ENCODE peak calls at places on chromosomes 7 and 10, in five cellular contexts. I is GM23248; Q is CD8-positive, alpha-beta memory T cell; F is Karpas-422; L is MM.1S. T is an unnamed sample.
A peak's percentile ranks its signal among the peaks of the same experiment; 100 is the strongest.

GRCh38 chr7:142865766-142866165 is 10.9 kb downstream of the EPHB6 start:
- DNase-seq in I (no peak), Q (no peak), F (no peak), L (no peak), T (no peak)

GRCh38 chr10:47184273-47184672 is 115.7 kb upstream of the GDF10 start:
- DNase-seq in I (no peak), Q (no peak), F (no peak), L (no peak), T (no peak)

GRCh38 chr10:101896466-101896865 is 52.9 kb upstream of the KCNIP2 start:
- DNase-seq in I (peak; percentile 24), Q (no peak), F (no peak), L (no peak), T (no peak)

GRCh38 chr10:111077715-111078504 is 1.1 kb downstream of the ADRA2A start:
- DNase-seq in I (peak; percentile 62), Q (no peak), F (no peak), L (no peak), T (no peak)

GRCh38 chr10:94349327-94349726 is 13.4 kb downstream of the NOC3L start:
- DNase-seq in I (peak; percentile 40), Q (no peak), F (no peak), L (no peak), T (no peak)

GRCh38 chr10:33643042-33643441 is 308.6 kb upstream of the NRP1 start:
- DNase-seq in I (peak; percentile 85), Q (no peak), F (no peak), L (no peak), T (no peak)

GRCh38 chr10:3040069-3040468 is 27.3 kb upstream of the PFKP start:
- DNase-seq in I (no peak), Q (no peak), F (no peak), L (no peak), T (no peak)

GRCh38 chr10:98308602-98309365 is 40.8 kb upstream of the LOXL4 start:
- DNase-seq in I (no peak), Q (no peak), F (no peak), L (no peak), T (no peak)

GRCh38 chr10:128042131-128042610 is 84.1 kb downstream of the MKI67 start:
- DNase-seq in I (no peak), Q (peak; percentile 34), F (no peak), L (no peak), T (no peak)

GRCh38 chr10:78911533-78912340 is 157.0 kb upstream of the ZMIZ1 start:
- DNase-seq in I (no peak), Q (no peak), F (no peak), L (no peak), T (no peak)

GRCh38 chr7:111363099-111363498 is 199.2 kb downstream of the IMMP2L start:
- DNase-seq in I (peak; percentile 61), Q (no peak), F (no peak), L (no peak), T (no peak)

GRCh38 chr10:49645417-49646255 is 31.8 kb downstream of the CHAT start:
- DNase-seq in I (no peak), Q (no peak), F (no peak), L (no peak), T (no peak)

GRCh38 chr7:480531-481218 is 39.0 kb downstream of the PDGFA start:
- DNase-seq in I (no peak), Q (no peak), F (no peak), L (no peak), T (no peak)

DNA sequence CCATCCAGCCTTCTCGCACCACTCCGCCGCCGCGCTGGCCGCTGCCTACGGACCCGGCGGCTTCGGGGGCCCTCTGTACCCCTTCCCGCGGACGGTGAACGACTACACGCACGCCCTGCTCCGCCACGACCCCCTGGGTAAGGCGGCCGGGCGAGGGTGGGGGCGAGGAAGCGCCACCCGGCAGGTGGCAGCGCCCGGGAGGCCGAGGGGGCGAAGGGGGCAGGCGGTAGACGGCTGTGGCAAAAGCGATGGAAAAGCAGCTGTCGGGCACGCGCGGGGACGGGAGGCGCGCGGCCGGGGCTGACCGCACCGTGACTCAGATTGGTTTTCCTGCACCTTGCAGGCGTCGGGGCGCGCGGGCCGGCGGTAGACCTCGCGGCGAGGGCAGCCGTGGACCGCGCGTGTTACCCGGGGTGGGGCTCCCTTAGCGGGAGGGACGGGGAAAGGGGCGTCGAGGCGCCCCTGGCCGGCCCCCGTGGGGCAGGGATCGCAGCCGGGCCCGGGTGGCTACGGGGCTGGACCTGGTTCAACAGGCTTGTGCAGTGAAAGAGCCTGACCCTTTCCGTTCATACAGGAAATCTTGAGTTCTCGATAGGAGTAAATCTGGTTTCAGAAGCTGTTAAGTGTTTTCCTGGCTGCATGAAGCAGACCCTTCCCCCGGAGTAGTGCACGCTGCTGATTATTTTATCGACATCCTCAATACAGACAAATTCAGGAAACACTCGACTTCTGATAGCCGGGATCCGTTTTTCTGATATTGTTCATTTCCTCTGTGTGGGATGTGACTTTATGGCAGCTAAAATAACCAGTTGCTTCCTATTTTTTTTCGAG is 671 bp downstream of the HHEX start:
- DNase-seq in I (peak; percentile 66), Q (peak; percentile 66), F (peak; percentile 68), L (no peak), T (no peak)
- H3K27me3 ChIP-seq in I (peaks cover 55% of the 10 kb centered on the region), Q (peaks cover 38% of the 10 kb centered on the region), F (no peaks in the 10 kb centered on the region), L (peaks cover 57% of the 10 kb centered on the region), T (no peaks in the 10 kb centered on the region)

DNA sequence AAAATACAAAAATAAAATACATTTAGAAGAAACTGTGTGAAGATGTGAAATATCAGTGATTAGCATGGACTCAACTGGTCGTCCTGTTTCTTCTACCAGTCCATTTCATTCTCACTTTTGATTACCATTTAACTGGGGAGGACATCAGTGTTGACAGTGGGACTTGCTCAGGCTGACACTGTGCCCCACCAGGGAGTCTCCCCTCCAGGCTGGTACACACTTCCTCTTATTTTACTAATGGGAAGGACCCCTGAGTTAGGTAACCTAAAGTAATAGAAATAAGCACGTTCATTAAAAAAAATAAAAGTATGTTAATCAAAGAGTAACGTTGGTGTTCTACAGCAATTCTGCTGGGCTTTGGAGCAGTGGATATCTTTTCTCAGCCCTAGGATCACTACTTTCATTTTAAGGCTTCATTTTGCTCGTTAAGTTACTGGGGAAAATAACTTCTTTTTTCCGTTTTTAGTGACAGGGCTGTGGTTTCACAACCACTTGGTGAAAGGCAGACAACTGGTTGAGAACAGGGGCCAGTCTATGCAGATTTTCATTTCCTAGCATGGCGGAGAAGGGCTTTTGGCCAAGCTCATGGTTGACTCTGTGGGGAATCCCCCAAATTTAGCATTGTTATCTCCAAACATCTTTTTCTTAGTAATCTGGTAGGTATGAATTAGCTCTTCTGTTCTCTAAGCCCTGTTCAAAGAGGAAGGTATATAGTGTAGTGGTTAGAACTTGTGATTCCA is 2.1 kb downstream of the SNX10 start:
- DNase-seq in I (no peak), Q (peak; percentile 79), F (peak; percentile 47), L (peak; percentile 45), T (no peak)
- H3K4me3 ChIP-seq in I (no peak overlapping the region), Q (peak overlapping the region; percentile 52), F (peak overlapping the region; percentile 92), L (peak overlapping the region; percentile 44), T (peak overlapping the region; percentile 41)

GRCh38 chr7:69451715-69452114 is 146.6 kb upstream of the AUTS2 start:
- DNase-seq in I (no peak), Q (no peak), F (no peak), L (no peak), T (no peak)
- H3K9me3 ChIP-seq in I (no peaks in the 10 kb centered on the region), Q (no peaks in the 10 kb centered on the region), F (no peaks in the 10 kb centered on the region), L (no peaks in the 10 kb centered on the region), T (no peaks in the 10 kb centered on the region)

GRCh38 chr7:151849879-151850260 is 27.0 kb downstream of the PRKAG2 start:
- DNase-seq in I (no peak), Q (no peak), F (no peak), L (no peak), T (no peak)
- H3K27me3 ChIP-seq in I (peaks cover 8% of the 10 kb centered on the region), Q (no peaks in the 10 kb centered on the region), F (no peaks in the 10 kb centered on the region), L (peaks cover 26% of the 10 kb centered on the region), T (no peaks in the 10 kb centered on the region)

GRCh38 chr10:43076311-43076875 is 476 bp upstream of the RET start:
- DNase-seq in I (peak; percentile 20), Q (no peak), F (no peak), L (no peak), T (no peak)
- H3K4me3 ChIP-seq in I (no peak overlapping the region), Q (no peak overlapping the region), F (no peak overlapping the region), L (no peak overlapping the region), T (peak overlapping the region; percentile 62)

GRCh38 chr7:63043657-63044543 is 954.7 kb upstream of the ZNF722 start:
- DNase-seq in I (no peak), Q (no peak), F (no peak), L (no peak), T (no peak)
- H3K9me3 ChIP-seq in I (no peaks in the 10 kb centered on the region), Q (no peaks in the 10 kb centered on the region), F (peaks cover 19% of the 10 kb centered on the region), L (no peaks in the 10 kb centered on the region), T (no peaks in the 10 kb centered on the region)